ENCODE peak calls at places on chromosomes 3 and 15, in four cellular contexts. One of them, this sample, is unnamed. For H3K36me3, the result is how much of the 10 kb centered on the place peaks cover.

GRCh38 chr3:26623409-26624208 is 1.0 kb downstream of the LRRC3B start:
- DNase-seq in tibial artery: no peak
- DNase-seq in effector memory CD4-positive, alpha-beta T cell: no peak
- DNase-seq in pancreas: no peak
- DNase-seq in this sample: no peak

GRCh38 chr15:90553248-90553745 is 23.6 kb downstream of the CRTC3 start:
- DNase-seq in tibial artery: peak
- DNase-seq in effector memory CD4-positive, alpha-beta T cell: no peak
- DNase-seq in pancreas: no peak
- DNase-seq in this sample: no peak

GRCh38 chr15:83304861-83305661 is 20.6 kb upstream of the BNC1 start:
- DNase-seq in tibial artery: no peak
- DNase-seq in effector memory CD4-positive, alpha-beta T cell: no peak
- DNase-seq in pancreas: no peak
- DNase-seq in this sample: no peak

GRCh38 chr3:126466886-126467610 is 8.6 kb downstream of the ZXDC start:
- DNase-seq in tibial artery: peak
- DNase-seq in effector memory CD4-positive, alpha-beta T cell: no peak
- DNase-seq in pancreas: no peak
- DNase-seq in this sample: no peak

GRCh38 chr3:139267300-139268246 is 76.2 kb upstream of the MRPS22 start:
- DNase-seq in tibial artery: no peak
- DNase-seq in effector memory CD4-positive, alpha-beta T cell: no peak
- DNase-seq in pancreas: no peak
- DNase-seq in this sample: no peak

GRCh38 chr3:61667417-61668213 is 106.2 kb downstream of the PTPRG start:
- DNase-seq in tibial artery: no peak
- DNase-seq in effector memory CD4-positive, alpha-beta T cell: no peak
- DNase-seq in pancreas: no peak
- DNase-seq in this sample: no peak

GRCh38 chr3:114436182-114436581 is 142.4 kb downstream of the TIGIT start:
- DNase-seq in tibial artery: no peak
- DNase-seq in effector memory CD4-positive, alpha-beta T cell: no peak
- DNase-seq in pancreas: no peak
- DNase-seq in this sample: no peak

GRCh38 chr15:71011503-71012155 is 103.6 kb upstream of the THSD4 start:
- DNase-seq in tibial artery: no peak
- DNase-seq in effector memory CD4-positive, alpha-beta T cell: no peak
- DNase-seq in pancreas: no peak
- DNase-seq in this sample: no peak

GRCh38 chr3:154954750-154955149 is 125.4 kb upstream of the MME start:
- DNase-seq in tibial artery: no peak
- DNase-seq in effector memory CD4-positive, alpha-beta T cell: no peak
- DNase-seq in pancreas: no peak
- DNase-seq in this sample: no peak

GRCh38 chr3:72458365-72458764 is 389.9 kb downstream of the SHQ1 start:
- DNase-seq in tibial artery: no peak
- DNase-seq in effector memory CD4-positive, alpha-beta T cell: no peak
- DNase-seq in pancreas: no peak
- DNase-seq in this sample: no peak

GRCh38 chr3:77411990-77412389 is 372.1 kb downstream of the ROBO2 start:
- DNase-seq in tibial artery: no peak
- DNase-seq in effector memory CD4-positive, alpha-beta T cell: no peak
- DNase-seq in pancreas: no peak
- DNase-seq in this sample: no peak

GRCh38 chr15:36332301-36332700 is 247.1 kb upstream of the CDIN1 start:
- DNase-seq in tibial artery: no peak
- DNase-seq in effector memory CD4-positive, alpha-beta T cell: no peak
- DNase-seq in pancreas: no peak
- DNase-seq in this sample: no peak

GRCh38 chr15:77107068-77107467 is 36.2 kb upstream of the TSPAN3 start:
- DNase-seq in tibial artery: no peak
- DNase-seq in effector memory CD4-positive, alpha-beta T cell: no peak
- DNase-seq in pancreas: no peak
- DNase-seq in this sample: no peak

GRCh38 chr3:52682016-52682415 is 3.7 kb downstream of the PBRM1 start:
- DNase-seq in tibial artery: peak
- DNase-seq in effector memory CD4-positive, alpha-beta T cell: no peak
- DNase-seq in pancreas: no peak
- DNase-seq in this sample: no peak

GRCh38 chr3:8328971-8329370 is 172.7 kb upstream of the LMCD1 start:
- DNase-seq in tibial artery: no peak
- DNase-seq in effector memory CD4-positive, alpha-beta T cell: no peak
- DNase-seq in pancreas: no peak
- DNase-seq in this sample: no peak

GRCh38 chr3:38054166-38054991 is 15.4 kb downstream of the DLEC1 start:
- DNase-seq in tibial artery: no peak
- DNase-seq in effector memory CD4-positive, alpha-beta T cell: no peak
- DNase-seq in pancreas: no peak
- DNase-seq in this sample: no peak

GRCh38 chr3:45110185-45110833 is 35.9 kb downstream of the CDCP1 start:
- DNase-seq in tibial artery: no peak
- DNase-seq in effector memory CD4-positive, alpha-beta T cell: peak
- DNase-seq in pancreas: no peak
- DNase-seq in this sample: no peak

GRCh38 chr3:156600834-156601233 is 45.9 kb upstream of the SSR3 start:
- DNase-seq in tibial artery: no peak
- DNase-seq in effector memory CD4-positive, alpha-beta T cell: no peak
- DNase-seq in pancreas: no peak
- DNase-seq in this sample: no peak

GRCh38 chr3:150497956-150498355 is 48.3 kb downstream of the SERP1 start:
- DNase-seq in tibial artery: no peak
- DNase-seq in effector memory CD4-positive, alpha-beta T cell: no peak
- DNase-seq in pancreas: no peak
- DNase-seq in this sample: no peak

GRCh38 chr3:177126015-177126773 is 71.1 kb downstream of the TBL1XR1 start:
- DNase-seq in tibial artery: no peak
- DNase-seq in effector memory CD4-positive, alpha-beta T cell: no peak
- DNase-seq in pancreas: no peak
- DNase-seq in this sample: no peak

GRCh38 chr15:95989392-95989791 is 341.1 kb upstream of the NR2F2 start:
- DNase-seq in tibial artery: no peak
- DNase-seq in effector memory CD4-positive, alpha-beta T cell: no peak
- DNase-seq in pancreas: no peak
- DNase-seq in this sample: no peak

GRCh38 chr3:15086263-15086662 is 12.7 kb downstream of the RBSN start:
- DNase-seq in tibial artery: no peak
- DNase-seq in effector memory CD4-positive, alpha-beta T cell: no peak
- DNase-seq in pancreas: no peak
- DNase-seq in this sample: no peak

GRCh38 chr3:15081960-15082664 is 16.8 kb downstream of the RBSN start:
- DNase-seq in tibial artery: no peak
- DNase-seq in effector memory CD4-positive, alpha-beta T cell: no peak
- DNase-seq in pancreas: no peak
- DNase-seq in this sample: no peak

GRCh38 chr3:15079083-15079482 is 14.0 kb upstream of the MRPS25 start:
- DNase-seq in tibial artery: no peak
- DNase-seq in effector memory CD4-positive, alpha-beta T cell: no peak
- DNase-seq in pancreas: no peak
- DNase-seq in this sample: no peak

GRCh38 chr3:15086699-15087098 is 12.2 kb downstream of the RBSN start:
- DNase-seq in tibial artery: no peak
- DNase-seq in effector memory CD4-positive, alpha-beta T cell: no peak
- DNase-seq in pancreas: no peak
- DNase-seq in this sample: no peak

GRCh38 chr3:15083190-15083700 is 15.7 kb downstream of the RBSN start:
- DNase-seq in tibial artery: no peak
- DNase-seq in effector memory CD4-positive, alpha-beta T cell: no peak
- DNase-seq in pancreas: no peak
- DNase-seq in this sample: no peak
- H3K36me3 ChIP-seq in tibial artery: half or more
- H3K36me3 ChIP-seq in effector memory CD4-positive, alpha-beta T cell: half or more
- H3K36me3 ChIP-seq in pancreas: under half
- H3K36me3 ChIP-seq in this sample: half or more

GRCh38 chr15:94323076-94323475 is 91.7 kb downstream of the MCTP2 start:
- DNase-seq in tibial artery: no peak
- DNase-seq in effector memory CD4-positive, alpha-beta T cell: no peak
- DNase-seq in pancreas: no peak
- DNase-seq in this sample: no peak

GRCh38 chr15:94322141-94322540 is 90.8 kb downstream of the MCTP2 start:
- DNase-seq in tibial artery: no peak
- DNase-seq in effector memory CD4-positive, alpha-beta T cell: no peak
- DNase-seq in pancreas: no peak
- DNase-seq in this sample: no peak

GRCh38 chr15:94312946-94313345 is 81.6 kb downstream of the MCTP2 start:
- DNase-seq in tibial artery: no peak
- DNase-seq in effector memory CD4-positive, alpha-beta T cell: no peak
- DNase-seq in pancreas: no peak
- DNase-seq in this sample: no peak

GRCh38 chr15:94314639-94315038 is 83.3 kb downstream of the MCTP2 start:
- DNase-seq in tibial artery: no peak
- DNase-seq in effector memory CD4-positive, alpha-beta T cell: no peak
- DNase-seq in pancreas: no peak
- DNase-seq in this sample: no peak

DNA sequence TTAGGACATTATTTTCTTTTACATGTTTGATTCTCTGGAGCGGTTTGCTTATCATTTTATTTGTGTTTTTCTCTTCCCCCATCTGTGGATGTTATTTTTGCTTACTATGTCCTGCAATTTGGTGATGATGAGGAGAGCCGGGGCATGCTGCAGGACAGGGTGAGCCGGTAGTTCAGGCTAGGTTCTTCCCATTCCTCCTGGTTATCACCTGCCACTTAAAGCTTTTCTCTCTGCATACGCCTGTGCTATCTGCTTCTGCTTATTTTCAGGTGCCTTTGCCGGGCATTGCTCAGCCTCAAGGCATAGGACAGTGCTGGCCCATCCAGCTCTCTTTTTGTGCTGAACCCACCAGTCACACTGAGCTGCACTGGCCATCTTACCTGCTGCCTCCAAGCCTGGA is 85.8 kb downstream of the MCTP2 start:
- DNase-seq in tibial artery: no peak
- DNase-seq in effector memory CD4-positive, alpha-beta T cell: no peak
- DNase-seq in pancreas: no peak
- DNase-seq in this sample: no peak
- H3K36me3 ChIP-seq in tibial artery: under half
- H3K36me3 ChIP-seq in effector memory CD4-positive, alpha-beta T cell: under half
- H3K36me3 ChIP-seq in pancreas: under half
- H3K36me3 ChIP-seq in this sample: under half

DNA sequence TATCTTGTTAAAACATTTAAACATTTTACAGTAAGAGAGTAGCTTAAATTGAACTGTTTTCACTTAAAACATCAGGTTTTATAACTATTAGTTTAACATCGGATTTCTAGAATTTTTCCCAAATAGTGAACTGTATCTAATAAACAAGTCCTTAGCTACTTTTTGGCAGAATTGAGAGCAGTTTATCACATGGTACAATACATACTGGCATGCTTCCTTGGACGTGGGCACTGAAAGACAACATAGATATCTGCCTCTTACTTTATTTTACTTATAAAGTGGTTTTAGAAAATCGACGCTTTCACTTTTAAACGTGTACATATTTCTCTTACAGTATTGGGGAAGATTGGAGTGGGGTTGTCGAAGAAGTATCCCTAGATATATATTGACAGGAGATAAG is 52.8 kb downstream of the OPA1 start:
- DNase-seq in tibial artery: no peak
- DNase-seq in effector memory CD4-positive, alpha-beta T cell: no peak
- DNase-seq in pancreas: no peak
- DNase-seq in this sample: no peak
- H3K36me3 ChIP-seq in tibial artery: half or more
- H3K36me3 ChIP-seq in effector memory CD4-positive, alpha-beta T cell: half or more
- H3K36me3 ChIP-seq in pancreas: under half
- H3K36me3 ChIP-seq in this sample: under half

GRCh38 chr3:123498761-123499160 is 49.9 kb upstream of the ADCY5 start:
- DNase-seq in tibial artery: no peak
- DNase-seq in effector memory CD4-positive, alpha-beta T cell: no peak
- DNase-seq in pancreas: no peak
- DNase-seq in this sample: no peak
- H3K36me3 ChIP-seq in tibial artery: under half
- H3K36me3 ChIP-seq in effector memory CD4-positive, alpha-beta T cell: under half
- H3K36me3 ChIP-seq in pancreas: under half
- H3K36me3 ChIP-seq in this sample: under half

GRCh38 chr15:42190370-42190769 is 17.7 kb downstream of the VPS39 start:
- DNase-seq in tibial artery: no peak
- DNase-seq in effector memory CD4-positive, alpha-beta T cell: no peak
- DNase-seq in pancreas: no peak
- DNase-seq in this sample: no peak
- H3K36me3 ChIP-seq in tibial artery: under half
- H3K36me3 ChIP-seq in effector memory CD4-positive, alpha-beta T cell: half or more
- H3K36me3 ChIP-seq in pancreas: under half
- H3K36me3 ChIP-seq in this sample: under half

GRCh38 chr15:28133281-28133680 is 34.2 kb upstream of the OCA2 start:
- DNase-seq in tibial artery: no peak
- DNase-seq in effector memory CD4-positive, alpha-beta T cell: no peak
- DNase-seq in pancreas: no peak
- DNase-seq in this sample: no peak

GRCh38 chr15:28130651-28131050 is 31.5 kb upstream of the OCA2 start:
- DNase-seq in tibial artery: no peak
- DNase-seq in effector memory CD4-positive, alpha-beta T cell: no peak
- DNase-seq in pancreas: no peak
- DNase-seq in this sample: no peak

GRCh38 chr15:28131400-28131799 is 32.3 kb upstream of the OCA2 start:
- DNase-seq in tibial artery: no peak
- DNase-seq in effector memory CD4-positive, alpha-beta T cell: no peak
- DNase-seq in pancreas: no peak
- DNase-seq in this sample: no peak

GRCh38 chr15:28132524-28133275 is 33.6 kb upstream of the OCA2 start:
- DNase-seq in tibial artery: no peak
- DNase-seq in effector memory CD4-positive, alpha-beta T cell: no peak
- DNase-seq in pancreas: no peak
- DNase-seq in this sample: no peak

GRCh38 chr15:28131946-28132345 is 32.8 kb upstream of the OCA2 start:
- DNase-seq in tibial artery: no peak
- DNase-seq in effector memory CD4-positive, alpha-beta T cell: no peak
- DNase-seq in pancreas: no peak
- DNase-seq in this sample: no peak
- H3K36me3 ChIP-seq in tibial artery: under half
- H3K36me3 ChIP-seq in effector memory CD4-positive, alpha-beta T cell: under half
- H3K36me3 ChIP-seq in pancreas: under half
- H3K36me3 ChIP-seq in this sample: under half

DNA sequence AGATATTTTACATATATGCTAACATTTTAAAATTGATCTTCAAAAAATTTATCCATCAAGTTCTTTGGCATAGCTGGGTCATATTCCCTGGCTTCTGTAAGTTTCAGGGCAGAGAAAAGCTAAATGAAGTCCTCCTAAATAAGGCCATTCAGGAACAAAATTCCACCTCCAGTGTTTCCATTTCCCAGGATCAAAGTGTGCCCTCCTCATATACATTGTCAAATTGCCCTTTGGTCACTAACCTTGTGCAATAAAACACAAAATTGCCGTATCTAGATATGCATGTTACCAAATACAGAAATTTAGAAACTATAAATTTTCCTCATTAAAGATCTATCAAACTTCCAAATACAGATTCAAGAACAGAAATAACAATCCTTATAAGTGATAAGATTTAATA is 10.6 kb downstream of the CEP152 start:
- DNase-seq in tibial artery: no peak
- DNase-seq in effector memory CD4-positive, alpha-beta T cell: no peak
- DNase-seq in pancreas: no peak
- DNase-seq in this sample: no peak
- H3K36me3 ChIP-seq in tibial artery: under half
- H3K36me3 ChIP-seq in effector memory CD4-positive, alpha-beta T cell: under half
- H3K36me3 ChIP-seq in pancreas: under half
- H3K36me3 ChIP-seq in this sample: under half

This sample was measured in thoracic aorta.